ENCODE peak calls at places on chromosome 17, in ten cellular contexts. S is mesothelial cell of epicardium; Z is neural progenitor cell; D is PC-9; E is H9; G is GM10248; N is hepatocyte; X is activated CD8-positive, alpha-beta T cell treated with anti-CD3 and anti-CD28 coated beads for 36 hours; A is CD4-positive, alpha-beta T cell; Q is lung. Y is an unnamed sample.

GRCh38 chr17:19707728-19708221 is 8.6 kb downstream of the SLC47A2 start:
- DNase-seq in E (peak), G (no peak), S (no peak), X (no peak), A (no peak), Z (no peak), D (no peak), Q (no peak), N (no peak), Y (peak)

GRCh38 chr17:69800870-69801269 is 274.2 kb upstream of the KCNJ16 start:
- DNase-seq in Q (no peak), D (no peak), Z (no peak), A (no peak), G (no peak), X (no peak), N (no peak), E (no peak), S (no peak), Y (no peak)

GRCh38 chr17:6684881-6685767 is 28.0 kb downstream of the SLC13A5 start:
- DNase-seq in E (no peak), G (no peak), Z (no peak), X (no peak), D (no peak), Q (no peak), A (no peak), S (no peak), N (no peak), Y (no peak)

GRCh38 chr17:45812102-45812501 is 28.0 kb downstream of the CRHR1 start:
- DNase-seq in S (no peak), G (no peak), A (no peak), N (no peak), E (no peak), Q (no peak), X (no peak), D (no peak), Z (peak), Y (no peak)

GRCh38 chr17:75652341-75652740 is 14.6 kb downstream of the RECQL5 start:
- DNase-seq in Z (no peak), E (no peak), S (no peak), G (no peak), D (no peak), N (no peak), X (no peak), A (no peak), Q (no peak), Y (no peak)

GRCh38 chr17:74807925-74808324 is 31.8 kb upstream of the NAT9 start:
- DNase-seq in A (no peak), X (no peak), S (no peak), G (no peak), D (no peak), Q (no peak), Z (no peak), E (no peak), N (no peak), Y (no peak)

GRCh38 chr17:40086150-40087044 is 14.0 kb downstream of the NR1D1 start:
- DNase-seq in Z (peak), A (peak), N (peak), E (peak), X (peak), G (peak), Q (no peak), S (no peak), D (no peak), Y (no peak)

GRCh38 chr17:44898768-44899073 is 524 bp downstream of the EFTUD2 start:
- DNase-seq in D (no peak), A (no peak), N (peak), S (no peak), Z (no peak), E (no peak), Q (no peak), X (peak), G (no peak), Y (no peak)

GRCh38 chr17:41579484-41580243 is 7.0 kb downstream of the KRT14 start:
- DNase-seq in A (peak), N (peak), G (peak), Q (peak), E (peak), X (peak), S (peak), Z (peak), D (peak), Y (no peak)

GRCh38 chr17:33925650-33926049 is 329.4 kb upstream of the CCL2 start:
- DNase-seq in D (no peak), N (no peak), X (no peak), E (no peak), Q (no peak), G (no peak), Z (no peak), A (no peak), S (no peak), Y (no peak)

GRCh38 chr17:66540131-66540781 is 237.8 kb downstream of the PRKCA start:
- DNase-seq in S (no peak), E (peak), N (peak), A (no peak), Z (peak), G (no peak), Q (no peak), X (no peak), D (no peak), Y (no peak)

GRCh38 chr17:19727466-19728113 is 11.2 kb upstream of the SLC47A2 start:
- DNase-seq in Z (no peak), Q (no peak), N (peak), G (no peak), X (no peak), D (no peak), A (no peak), S (no peak), E (no peak), Y (no peak)

GRCh38 chr17:41976142-41976768 is 9.7 kb downstream of the CNP start:
- DNase-seq in Z (no peak), D (no peak), X (no peak), S (no peak), Q (no peak), N (no peak), A (no peak), E (no peak), G (no peak), Y (no peak)

GRCh38 chr17:77594416-77595209 is 363.9 kb upstream of the TNRC6C start:
- DNase-seq in D (no peak), Z (no peak), X (peak), Q (no peak), G (no peak), E (peak), N (no peak), S (no peak), A (no peak), Y (peak)

DNA sequence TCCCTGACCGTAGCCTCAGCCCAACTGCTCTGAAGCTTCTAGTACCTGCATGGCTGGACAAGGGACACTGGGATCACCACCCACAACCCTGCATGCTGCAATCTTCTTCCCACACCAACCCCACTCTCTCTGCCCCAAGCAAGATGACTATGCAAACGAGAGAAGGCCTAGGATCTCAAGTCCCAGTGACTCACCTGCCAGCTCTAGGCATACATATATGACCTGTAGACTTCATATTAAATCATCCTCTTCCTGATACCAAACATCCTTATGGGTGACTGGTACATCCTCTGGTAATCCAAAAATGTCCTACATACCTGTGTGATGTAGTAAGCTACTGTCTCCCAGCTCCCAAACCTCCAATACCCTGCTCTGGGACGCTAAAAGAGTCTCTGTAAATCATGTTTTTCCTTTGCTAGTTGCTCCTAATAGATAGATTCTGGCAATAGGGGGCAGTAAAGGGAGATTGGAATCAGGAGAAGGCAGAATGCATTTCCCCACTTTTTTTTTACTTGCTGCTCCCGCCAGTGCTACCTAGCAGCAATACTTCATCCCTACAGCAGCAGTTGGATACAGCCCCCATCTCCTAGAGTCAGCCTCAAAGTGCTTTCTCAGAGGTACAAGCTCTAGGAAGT is 43.4 kb upstream of the SOX9 start:
- DNase-seq in S (no peak), N (no peak), X (no peak), Q (no peak), E (no peak), A (no peak), G (no peak), Z (peak), D (no peak), Y (no peak)
- TF ChIP-seq CTCF in S (no peak), N (no peak), X (no peak), Q (no peak), E (peak), A (no peak), G (no peak), Z (peak), D (no peak), Y (peak)

GRCh38 chr17:35655303-35655702 is 68.2 kb downstream of the AP2B1 start:
- DNase-seq in G (no peak), D (no peak), Q (no peak), X (no peak), A (no peak), N (no peak), Z (no peak), S (no peak), E (no peak), Y (no peak)

GRCh38 chr17:35665662-35666061 is 65.8 kb upstream of the RASL10B start:
- DNase-seq in N (no peak), A (no peak), E (no peak), Q (no peak), S (no peak), G (no peak), D (no peak), Z (no peak), X (no peak), Y (no peak)

GRCh38 chr17:35666070-35666469 is 65.4 kb upstream of the RASL10B start:
- DNase-seq in Q (no peak), X (no peak), S (no peak), G (no peak), Z (no peak), D (no peak), N (no peak), E (no peak), A (no peak), Y (no peak)

GRCh38 chr17:35664685-35665084 is 66.8 kb upstream of the RASL10B start:
- DNase-seq in G (no peak), N (no peak), Z (no peak), D (no peak), Q (no peak), E (no peak), A (no peak), X (no peak), S (no peak), Y (no peak)

DNA sequence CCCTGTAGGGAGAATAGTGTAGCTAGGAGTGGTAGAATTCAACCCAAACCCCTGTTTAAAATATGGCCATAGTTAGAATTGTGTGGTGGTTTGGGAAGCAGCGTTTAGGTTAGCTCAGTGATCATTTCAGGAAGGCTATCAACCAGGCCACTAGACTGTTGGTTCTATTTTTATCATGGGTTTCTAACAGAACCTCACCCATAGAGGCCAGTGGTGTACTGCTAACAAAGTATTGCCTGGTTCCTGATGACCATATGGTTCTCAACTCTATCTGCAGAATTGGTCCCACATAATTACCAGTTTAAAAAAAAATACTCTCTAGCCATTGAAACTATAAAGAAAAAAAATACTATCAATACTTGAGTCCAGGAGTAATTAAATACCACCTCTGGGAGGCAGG is 70.5 kb upstream of the RASL10B start:
- DNase-seq in D (no peak), S (no peak), Z (no peak), E (no peak), X (no peak), A (no peak), Q (no peak), N (no peak), G (no peak), Y (no peak)
- TF ChIP-seq CTCF in D (no peak), S (no peak), Z (no peak), E (peak), X (no peak), A (no peak), Q (no peak), N (no peak), G (no peak), Y (peak)

DNA sequence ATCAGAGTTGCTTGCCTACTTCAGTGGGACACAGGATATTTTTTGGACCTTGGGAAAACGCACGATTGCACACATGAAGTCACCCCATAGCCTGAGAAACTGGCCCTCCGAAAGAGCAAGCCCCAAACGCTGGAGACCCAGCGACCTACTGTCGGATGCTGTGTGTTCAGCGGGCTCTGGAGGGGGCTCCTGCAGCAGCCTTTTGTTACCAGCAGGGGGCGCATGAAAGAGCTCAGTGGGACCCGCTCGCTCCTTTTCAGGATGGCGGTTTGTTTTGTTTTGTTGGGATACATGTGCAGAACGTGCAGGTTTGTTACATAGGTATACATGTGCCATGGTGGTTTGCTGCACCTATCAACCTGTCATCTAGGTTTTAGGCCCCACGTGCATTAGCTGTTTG is 28.4 kb downstream of the MYH3 start:
- DNase-seq in Q (no peak), Z (peak), X (peak), S (no peak), A (no peak), D (no peak), N (no peak), E (peak), G (no peak), Y (no peak)
- TF ChIP-seq CTCF in Q (no peak), Z (peak), X (peak), S (peak), A (peak), D (peak), N (peak), E (peak), G (peak), Y (no peak)

GRCh38 chr17:82912571-82913089 is 72.8 kb upstream of the ZNF750 start:
- DNase-seq in A (no peak), G (no peak), Z (no peak), Q (no peak), D (no peak), X (no peak), S (no peak), N (no peak), E (no peak), Y (no peak)

GRCh38 chr17:82915010-82915696 is 75.3 kb upstream of the ZNF750 start:
- DNase-seq in Z (no peak), A (no peak), Q (no peak), D (no peak), S (no peak), N (no peak), E (peak), G (no peak), X (no peak), Y (no peak)

GRCh38 chr17:82913304-82914043 is 73.7 kb upstream of the ZNF750 start:
- DNase-seq in D (peak), N (no peak), Z (peak), Q (no peak), G (no peak), S (no peak), A (no peak), E (no peak), X (no peak), Y (no peak)

GRCh38 chr17:82915697-82916027 is 75.8 kb upstream of the ZNF750 start:
- DNase-seq in D (no peak), E (no peak), N (no peak), X (no peak), Z (no peak), A (no peak), S (no peak), Q (no peak), G (no peak), Y (no peak)

DNA sequence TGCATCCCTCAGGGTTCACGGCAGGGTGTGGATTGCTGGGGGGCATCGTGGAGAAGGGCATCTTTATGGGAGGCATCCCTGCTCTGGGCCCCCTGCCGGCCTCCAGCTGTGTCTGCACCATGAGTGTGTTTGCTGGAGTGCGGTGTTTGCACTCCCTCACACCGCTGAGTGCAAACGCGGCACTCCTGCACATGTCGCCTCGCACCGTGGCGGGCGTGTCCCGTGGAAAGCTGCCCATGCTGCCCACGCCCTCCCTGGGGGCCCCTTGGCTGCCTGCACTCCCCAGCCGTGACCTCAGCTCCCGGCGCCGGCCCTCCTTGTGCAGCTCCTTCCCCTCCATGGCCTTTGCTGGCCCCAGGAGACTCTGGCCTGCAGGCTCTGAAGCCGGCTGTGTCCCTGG is 74.6 kb upstream of the ZNF750 start:
- DNase-seq in G (peak), S (no peak), Q (no peak), D (no peak), A (no peak), E (no peak), Z (no peak), X (no peak), N (no peak), Y (no peak)
- TF ChIP-seq CTCF in G (peak), S (no peak), Q (no peak), D (no peak), A (no peak), E (no peak), Z (no peak), X (no peak), N (no peak), Y (no peak)

Y was measured in D721Med.